ENCODE peak calls at places on chromosomes 2 and 18, in eight cellular contexts. C is spleen; O is effector memory CD4-positive, alpha-beta T cell; X is AG20443; U is myocyte; K is coronary artery; P is stromal cell of bone marrow; E is left cardiac atrium. B is an unnamed sample.

GRCh38 chr2:161710131-161710915 is 86.1 kb downstream of the SLC4A10 start:
- DNase-seq in C (no peak), O (no peak), X (peak), U (no peak), K (no peak), P (peak), E (no peak), B (no peak)

GRCh38 chr2:69095246-69095645 is 82.3 kb downstream of the ANTXR1 start:
- DNase-seq in C (no peak), O (no peak), X (peak), U (no peak), K (no peak), P (peak), E (no peak), B (no peak)

GRCh38 chr2:239979243-239980023 is 45.7 kb downstream of the NDUFA10 start:
- DNase-seq in C (no peak), O (no peak), X (no peak), U (no peak), K (peak), P (no peak), E (no peak), B (no peak)

GRCh38 chr2:27133195-27133875 is 1.1 kb downstream of the PREB start:
- DNase-seq in C (no peak), O (no peak), X (no peak), U (peak), K (no peak), P (no peak), E (no peak), B (no peak)

GRCh38 chr2:42906557-42907380 is 114.4 kb upstream of the HAAO start:
- DNase-seq in C (no peak), O (no peak), X (peak), U (peak), K (peak), P (peak), E (peak), B (peak)

GRCh38 chr2:177161741-177162440 is 50.7 kb upstream of the HNRNPA3 start:
- DNase-seq in C (no peak), O (no peak), X (peak), U (peak), K (no peak), P (no peak), E (no peak), B (no peak)

GRCh38 chr2:16256601-16257000 is 316.3 kb downstream of the MYCN start:
- DNase-seq in C (no peak), O (no peak), X (no peak), U (peak), K (peak), P (no peak), E (no peak), B (no peak)

GRCh38 chr2:232838406-232838874 is 31.6 kb upstream of the SNORC start:
- DNase-seq in C (peak), O (peak), X (no peak), U (no peak), K (no peak), P (no peak), E (no peak), B (no peak)

GRCh38 chr2:215752436-215752835 is 260.9 kb downstream of the MREG start:
- DNase-seq in C (no peak), O (no peak), X (no peak), U (no peak), K (no peak), P (no peak), E (no peak), B (no peak)

GRCh38 chr2:113910110-113910717 is 20.3 kb downstream of the ACTR3 start:
- DNase-seq in C (peak), O (peak), X (no peak), U (no peak), K (no peak), P (no peak), E (no peak), B (no peak)

GRCh38 chr2:134912406-134912805 is 6.2 kb upstream of the CCNT2 start:
- DNase-seq in C (no peak), O (no peak), X (no peak), U (no peak), K (no peak), P (peak), E (no peak), B (no peak)

GRCh38 chr18:10122116-10122515 is 208.3 kb downstream of the VAPA start:
- DNase-seq in C (no peak), O (no peak), X (peak), U (peak), K (no peak), P (peak), E (no peak), B (peak)

GRCh38 chr18:69636529-69637301 is 236.0 kb downstream of the DOK6 start:
- DNase-seq in C (no peak), O (no peak), X (no peak), U (no peak), K (no peak), P (no peak), E (no peak), B (no peak)

GRCh38 chr18:53664575-53664974 is 559.9 kb downstream of the MBD2 start:
- DNase-seq in C (no peak), O (no peak), X (no peak), U (no peak), K (no peak), P (no peak), E (no peak), B (no peak)

GRCh38 chr2:106960633-106961205 is 74.8 kb upstream of the ST6GAL2 start:
- DNase-seq in C (no peak), O (no peak), X (no peak), U (no peak), K (no peak), P (no peak), E (no peak), B (no peak)

GRCh38 chr2:134919360-134920210 is 963 bp downstream of the CCNT2 start:
- DNase-seq in C (no peak), O (peak), X (peak), U (peak), K (no peak), P (peak), E (no peak), B (peak)

GRCh38 chr18:51191139-51191717 is 6.3 kb downstream of the MEX3C start:
- DNase-seq in C (no peak), O (no peak), X (no peak), U (no peak), K (no peak), P (no peak), E (no peak), B (no peak)

GRCh38 chr2:32946314-32947075 is at the start of gene LTBP1:
- DNase-seq in C (peak), O (peak), X (peak), U (peak), K (peak), P (peak), E (peak), B (peak)

GRCh38 chr2:18741888-18742287 is 152.5 kb upstream of the NT5C1B start:
- DNase-seq in C (peak), O (no peak), X (no peak), U (no peak), K (no peak), P (no peak), E (no peak), B (no peak)

GRCh38 chr2:65436169-65436824 is 3.9 kb upstream of the SPRED2 start:
- DNase-seq in C (peak), O (peak), X (peak), U (peak), K (peak), P (peak), E (peak), B (peak)

GRCh38 chr2:70190086-70190412 is 770 bp downstream of the C2orf42 start:
- DNase-seq in C (no peak), O (no peak), X (peak), U (no peak), K (no peak), P (peak), E (no peak), B (peak)

GRCh38 chr18:49019446-49020045 is 68.8 kb upstream of the SMAD7 start:
- DNase-seq in C (no peak), O (no peak), X (peak), U (no peak), K (peak), P (no peak), E (no peak), B (no peak)

GRCh38 chr2:133296396-133296795 is 271.9 kb downstream of the NCKAP5 start:
- DNase-seq in C (no peak), O (no peak), X (no peak), U (no peak), K (no peak), P (peak), E (no peak), B (no peak)

GRCh38 chr2:39845460-39846146 is 66.5 kb upstream of the THUMPD2 start:
- DNase-seq in C (no peak), O (no peak), X (no peak), U (no peak), K (no peak), P (no peak), E (no peak), B (no peak)

GRCh38 chr2:97774425-97774824 is 61.0 kb downstream of the ZAP70 start:
- DNase-seq in C (no peak), O (no peak), X (peak), U (no peak), K (no peak), P (no peak), E (no peak), B (peak)

GRCh38 chr2:100184055-100184737 is 41.8 kb upstream of the AFF3 start:
- DNase-seq in C (no peak), O (no peak), X (no peak), U (no peak), K (no peak), P (no peak), E (no peak), B (no peak)

GRCh38 chr2:19178175-19178574 is 180.2 kb downstream of the OSR1 start:
- DNase-seq in C (no peak), O (no peak), X (no peak), U (no peak), K (no peak), P (no peak), E (peak), B (no peak)

GRCh38 chr18:28063181-28063790 is 113.6 kb downstream of the CDH2 start:
- DNase-seq in C (no peak), O (no peak), X (peak), U (no peak), K (no peak), P (peak), E (no peak), B (no peak)

GRCh38 chr2:239598011-239598731 is 197.4 kb upstream of the HDAC4 start:
- DNase-seq in C (peak), O (no peak), X (no peak), U (no peak), K (peak), P (no peak), E (no peak), B (no peak)

GRCh38 chr2:214482716-214483115 is 71.9 kb downstream of the VWC2L start:
- DNase-seq in C (no peak), O (no peak), X (no peak), U (no peak), K (no peak), P (no peak), E (no peak), B (no peak)

GRCh38 chr2:216300921-216301320 is 71.4 kb downstream of the MARCHF4 start:
- DNase-seq in C (no peak), O (no peak), X (no peak), U (no peak), K (no peak), P (no peak), E (no peak), B (no peak)

GRCh38 chr2:42072349-42073118 is 24.7 kb downstream of the PKDCC start:
- DNase-seq in C (peak), O (no peak), X (no peak), U (peak), K (no peak), P (no peak), E (peak), B (no peak)

GRCh38 chr2:78486565-78486964 is 538.9 kb upstream of the REG3G start:
- DNase-seq in C (no peak), O (no peak), X (no peak), U (no peak), K (no peak), P (no peak), E (no peak), B (no peak)

GRCh38 chr2:160156665-160157064 is 43.4 kb downstream of the ITGB6 start:
- DNase-seq in C (no peak), O (no peak), X (peak), U (peak), K (no peak), P (peak), E (no peak), B (no peak)

GRCh38 chr2:170747921-170748320 is 22.3 kb upstream of the ERICH2 start:
- DNase-seq in C (no peak), O (no peak), X (no peak), U (no peak), K (no peak), P (no peak), E (no peak), B (no peak)

GRCh38 chr2:85112906-85113625 is 20.1 kb upstream of the TCF7L1 start:
- DNase-seq in C (no peak), O (no peak), X (no peak), U (peak), K (no peak), P (no peak), E (no peak), B (no peak)

GRCh38 chr2:45731146-45731545 is 79.7 kb downstream of the PRKCE start:
- DNase-seq in C (no peak), O (no peak), X (no peak), U (peak), K (no peak), P (no peak), E (no peak), B (no peak)

GRCh38 chr2:216107760-216108159 is 1.4 kb upstream of the XRCC5 start:
- DNase-seq in C (no peak), O (no peak), X (peak), U (peak), K (no peak), P (no peak), E (no peak), B (no peak)